ENCODE peak calls at places on chromosomes 12 and 14, in ten cellular contexts. R, C, V, Y, I, U, Q, O, P and B are unnamed samples.

GRCh38 chr12:112525426-112525809 is 106.7 kb downstream of the PTPN11 start:
- DNase-seq in C (no peak), Q (no peak), P (no peak), Y (no peak), I (no peak), R (no peak), O (no peak), V (no peak), U (no peak), B (no peak)

GRCh38 chr12:4562034-4562657 is at the start of gene DYRK4:
- DNase-seq in O (peak), U (no peak), Q (no peak), V (no peak), I (peak), P (no peak), C (no peak), R (peak), Y (peak), B (peak)

GRCh38 chr14:77031680-77032482 is 3.4 kb upstream of the IRF2BPL start:
- DNase-seq in U (no peak), Q (no peak), R (no peak), O (peak), P (no peak), C (no peak), I (no peak), Y (no peak), V (no peak), B (no peak)

GRCh38 chr12:68750506-68750905 is 4.5 kb downstream of the SLC35E3 start:
- DNase-seq in Y (no peak), P (no peak), C (no peak), I (peak), U (no peak), O (no peak), V (no peak), R (no peak), Q (no peak), B (peak)

GRCh38 chr12:95790025-95790911 is at the start of gene NTN4:
- DNase-seq in Q (no peak), U (peak), C (peak), V (no peak), Y (no peak), I (peak), R (peak), P (peak), O (no peak), B (no peak)

GRCh38 chr14:28163261-28163660 is 603.3 kb upstream of the FOXG1 start:
- DNase-seq in V (no peak), R (no peak), Y (no peak), O (no peak), I (no peak), C (no peak), P (no peak), Q (no peak), U (no peak), B (no peak)

GRCh38 chr12:109219938-109220337 is 89.1 kb downstream of the FOXN4 start:
- DNase-seq in U (no peak), I (no peak), R (no peak), C (no peak), Y (no peak), Q (no peak), P (no peak), O (peak), V (no peak), B (no peak)

GRCh38 chr12:30622509-30622908 is 73.2 kb downstream of the IPO8 start:
- DNase-seq in V (peak), C (peak), R (no peak), Q (no peak), P (no peak), O (peak), U (no peak), Y (no peak), I (no peak), B (no peak)

GRCh38 chr14:24607081-24607480 is 2.4 kb downstream of the GZMH start:
- DNase-seq in C (no peak), V (no peak), R (no peak), Y (no peak), I (no peak), P (no peak), Q (no peak), O (no peak), U (no peak), B (no peak)